ENCODE peak calls at places on chromosomes 3 and 15, in six cellular contexts. One of them, this sample, is unnamed.

GRCh38 chr15:89177633-89178306 is 43.6 kb downstream of the RLBP1 start:
- DNase-seq in cardiac muscle cell: peak; percentile 71
- DNase-seq in transverse colon: peak; percentile 62
- DNase-seq in CD4-positive, CD25-positive, alpha-beta regulatory T cell: peak; percentile 65
- DNase-seq in activated T-helper 1 cell treated with Interleukin-2 at 50 U/mL for 16 hours: peak; percentile 11
- DNase-seq in nucleus accumbens: peak; percentile 15
- DNase-seq in this sample: peak; percentile 81

GRCh38 chr15:31308185-31308639 is 18.4 kb upstream of the KLF13 start:
- DNase-seq in cardiac muscle cell: no peak
- DNase-seq in transverse colon: no peak
- DNase-seq in CD4-positive, CD25-positive, alpha-beta regulatory T cell: no peak
- DNase-seq in activated T-helper 1 cell treated with Interleukin-2 at 50 U/mL for 16 hours: no peak
- DNase-seq in nucleus accumbens: no peak
- DNase-seq in this sample: no peak

GRCh38 chr15:88695595-88696186 is 56.9 kb downstream of the ISG20 start:
- DNase-seq in cardiac muscle cell: no peak
- DNase-seq in transverse colon: no peak
- DNase-seq in CD4-positive, CD25-positive, alpha-beta regulatory T cell: no peak
- DNase-seq in activated T-helper 1 cell treated with Interleukin-2 at 50 U/mL for 16 hours: no peak
- DNase-seq in nucleus accumbens: no peak
- DNase-seq in this sample: no peak

GRCh38 chr3:157938154-157938774 is 168.0 kb downstream of the SHOX2 start:
- DNase-seq in cardiac muscle cell: no peak
- DNase-seq in transverse colon: no peak
- DNase-seq in CD4-positive, CD25-positive, alpha-beta regulatory T cell: no peak
- DNase-seq in activated T-helper 1 cell treated with Interleukin-2 at 50 U/mL for 16 hours: no peak
- DNase-seq in nucleus accumbens: no peak
- DNase-seq in this sample: no peak

GRCh38 chr3:154615451-154615850 is 185.5 kb upstream of the GPR149 start:
- DNase-seq in cardiac muscle cell: no peak
- DNase-seq in transverse colon: no peak
- DNase-seq in CD4-positive, CD25-positive, alpha-beta regulatory T cell: no peak
- DNase-seq in activated T-helper 1 cell treated with Interleukin-2 at 50 U/mL for 16 hours: no peak
- DNase-seq in nucleus accumbens: no peak
- DNase-seq in this sample: no peak

GRCh38 chr3:151871639-151872468 is 1.6 kb upstream of the SUCNR1 start:
- DNase-seq in cardiac muscle cell: no peak
- DNase-seq in transverse colon: no peak
- DNase-seq in CD4-positive, CD25-positive, alpha-beta regulatory T cell: no peak
- DNase-seq in activated T-helper 1 cell treated with Interleukin-2 at 50 U/mL for 16 hours: no peak
- DNase-seq in nucleus accumbens: no peak
- DNase-seq in this sample: peak; percentile 24

GRCh38 chr3:53159415-53160135 is 1.4 kb upstream of the PRKCD start:
- DNase-seq in cardiac muscle cell: no peak
- DNase-seq in transverse colon: peak; percentile 91
- DNase-seq in CD4-positive, CD25-positive, alpha-beta regulatory T cell: no peak
- DNase-seq in activated T-helper 1 cell treated with Interleukin-2 at 50 U/mL for 16 hours: no peak
- DNase-seq in nucleus accumbens: no peak
- DNase-seq in this sample: no peak

GRCh38 chr15:76346666-76347506 is 10.3 kb downstream of the ISL2 start:
- DNase-seq in cardiac muscle cell: peak; percentile 55
- DNase-seq in transverse colon: peak; percentile 38
- DNase-seq in CD4-positive, CD25-positive, alpha-beta regulatory T cell: no peak
- DNase-seq in activated T-helper 1 cell treated with Interleukin-2 at 50 U/mL for 16 hours: no peak
- DNase-seq in nucleus accumbens: no peak
- DNase-seq in this sample: peak; percentile 63

GRCh38 chr3:24514139-24514538 is 19.5 kb upstream of the THRB start:
- DNase-seq in cardiac muscle cell: no peak
- DNase-seq in transverse colon: no peak
- DNase-seq in CD4-positive, CD25-positive, alpha-beta regulatory T cell: no peak
- DNase-seq in activated T-helper 1 cell treated with Interleukin-2 at 50 U/mL for 16 hours: no peak
- DNase-seq in nucleus accumbens: no peak
- DNase-seq in this sample: no peak

GRCh38 chr15:33160581-33161165 is 33.8 kb downstream of the FMN1 start:
- DNase-seq in cardiac muscle cell: peak; percentile 33
- DNase-seq in transverse colon: no peak
- DNase-seq in CD4-positive, CD25-positive, alpha-beta regulatory T cell: no peak
- DNase-seq in activated T-helper 1 cell treated with Interleukin-2 at 50 U/mL for 16 hours: no peak
- DNase-seq in nucleus accumbens: no peak
- DNase-seq in this sample: no peak

GRCh38 chr3:187811580-187812250 is 66.4 kb upstream of the BCL6 start:
- DNase-seq in cardiac muscle cell: no peak
- DNase-seq in transverse colon: no peak
- DNase-seq in CD4-positive, CD25-positive, alpha-beta regulatory T cell: no peak
- DNase-seq in activated T-helper 1 cell treated with Interleukin-2 at 50 U/mL for 16 hours: no peak
- DNase-seq in nucleus accumbens: no peak
- DNase-seq in this sample: peak; percentile 15

GRCh38 chr3:97991278-97991652 is 19.0 kb upstream of the RIOX2 start:
- DNase-seq in cardiac muscle cell: no peak
- DNase-seq in transverse colon: no peak
- DNase-seq in CD4-positive, CD25-positive, alpha-beta regulatory T cell: peak; percentile 35
- DNase-seq in activated T-helper 1 cell treated with Interleukin-2 at 50 U/mL for 16 hours: no peak
- DNase-seq in nucleus accumbens: no peak
- DNase-seq in this sample: no peak

GRCh38 chr15:73244333-73244732 is 124.4 kb downstream of the HCN4 start:
- DNase-seq in cardiac muscle cell: peak; percentile 56
- DNase-seq in transverse colon: no peak
- DNase-seq in CD4-positive, CD25-positive, alpha-beta regulatory T cell: peak; percentile 8
- DNase-seq in activated T-helper 1 cell treated with Interleukin-2 at 50 U/mL for 16 hours: no peak
- DNase-seq in nucleus accumbens: no peak
- DNase-seq in this sample: peak; percentile 60

GRCh38 chr3:32421185-32421584 is 29.5 kb downstream of the CMTM7 start:
- DNase-seq in cardiac muscle cell: no peak
- DNase-seq in transverse colon: no peak
- DNase-seq in CD4-positive, CD25-positive, alpha-beta regulatory T cell: no peak
- DNase-seq in activated T-helper 1 cell treated with Interleukin-2 at 50 U/mL for 16 hours: no peak
- DNase-seq in nucleus accumbens: no peak
- DNase-seq in this sample: no peak

GRCh38 chr3:53011324-53011723 is 34.5 kb downstream of the SFMBT1 start:
- DNase-seq in cardiac muscle cell: no peak
- DNase-seq in transverse colon: no peak
- DNase-seq in CD4-positive, CD25-positive, alpha-beta regulatory T cell: no peak
- DNase-seq in activated T-helper 1 cell treated with Interleukin-2 at 50 U/mL for 16 hours: no peak
- DNase-seq in nucleus accumbens: no peak
- DNase-seq in this sample: no peak

GRCh38 chr15:70437882-70438331 is 325.5 kb downstream of the UACA start:
- DNase-seq in cardiac muscle cell: peak; percentile 63
- DNase-seq in transverse colon: no peak
- DNase-seq in CD4-positive, CD25-positive, alpha-beta regulatory T cell: no peak
- DNase-seq in activated T-helper 1 cell treated with Interleukin-2 at 50 U/mL for 16 hours: no peak
- DNase-seq in nucleus accumbens: no peak
- DNase-seq in this sample: no peak

This sample was measured in lung microvascular endothelial cell.